ENCODE peak calls at places on chromosomes 6 and 20, in nine cellular contexts. One of them, this sample, is unnamed.

GRCh38 chr20:63494420-63495166 is 4.3 kb downstream of the EEF1A2 start:
- DNase-seq in activated gamma-delta T cell treated with anti-CD3 and anti-CD28 coated beads, Interleukin-2, amount 50 U/mL, for 16 hours: no peak
- DNase-seq in omental fat pad: no peak
- DNase-seq in stimulated activated CD4-positive, alpha-beta T cell treated with anti-CD3 and anti-CD28 coated beads, Interleukin-4, amount 100 ng/mL, for 48 hours: no peak
- DNase-seq in HFF-Myc: no peak
- DNase-seq in astrocyte of the spinal cord: no peak
- DNase-seq in progenitor cell of endocrine pancreas: peak
- DNase-seq in endothelial cell: no peak
- DNase-seq in BJ: no peak
- DNase-seq in this sample: no peak

GRCh38 chr6:111625511-111626331 is 20.0 kb upstream of the TRAF3IP2 start:
- DNase-seq in stimulated activated CD4-positive, alpha-beta T cell treated with anti-CD3 and anti-CD28 coated beads, Interleukin-4, amount 100 ng/mL, for 48 hours: no peak
- DNase-seq in endothelial cell: no peak
- DNase-seq in progenitor cell of endocrine pancreas: no peak
- DNase-seq in astrocyte of the spinal cord: peak
- DNase-seq in BJ: no peak
- DNase-seq in HFF-Myc: no peak
- DNase-seq in omental fat pad: no peak
- DNase-seq in activated gamma-delta T cell treated with anti-CD3 and anti-CD28 coated beads, Interleukin-2, amount 50 U/mL, for 16 hours: no peak
- DNase-seq in this sample: no peak

GRCh38 chr20:3092611-3093379 is 8.3 kb upstream of the AVP start:
- DNase-seq in omental fat pad: no peak
- DNase-seq in BJ: no peak
- DNase-seq in activated gamma-delta T cell treated with anti-CD3 and anti-CD28 coated beads, Interleukin-2, amount 50 U/mL, for 16 hours: no peak
- DNase-seq in endothelial cell: no peak
- DNase-seq in astrocyte of the spinal cord: no peak
- DNase-seq in progenitor cell of endocrine pancreas: no peak
- DNase-seq in HFF-Myc: no peak
- DNase-seq in stimulated activated CD4-positive, alpha-beta T cell treated with anti-CD3 and anti-CD28 coated beads, Interleukin-4, amount 100 ng/mL, for 48 hours: peak
- DNase-seq in this sample: peak

GRCh38 chr20:35199696-35200095 is 26.8 kb upstream of the MMP24 start:
- DNase-seq in stimulated activated CD4-positive, alpha-beta T cell treated with anti-CD3 and anti-CD28 coated beads, Interleukin-4, amount 100 ng/mL, for 48 hours: no peak
- DNase-seq in omental fat pad: no peak
- DNase-seq in activated gamma-delta T cell treated with anti-CD3 and anti-CD28 coated beads, Interleukin-2, amount 50 U/mL, for 16 hours: no peak
- DNase-seq in astrocyte of the spinal cord: peak
- DNase-seq in endothelial cell: no peak
- DNase-seq in BJ: no peak
- DNase-seq in HFF-Myc: no peak
- DNase-seq in progenitor cell of endocrine pancreas: no peak
- DNase-seq in this sample: no peak

GRCh38 chr6:90086517-90086916 is 192.2 kb downstream of the GJA10 start:
- DNase-seq in astrocyte of the spinal cord: no peak
- DNase-seq in progenitor cell of endocrine pancreas: no peak
- DNase-seq in BJ: no peak
- DNase-seq in endothelial cell: no peak
- DNase-seq in stimulated activated CD4-positive, alpha-beta T cell treated with anti-CD3 and anti-CD28 coated beads, Interleukin-4, amount 100 ng/mL, for 48 hours: no peak
- DNase-seq in omental fat pad: no peak
- DNase-seq in activated gamma-delta T cell treated with anti-CD3 and anti-CD28 coated beads, Interleukin-2, amount 50 U/mL, for 16 hours: no peak
- DNase-seq in HFF-Myc: no peak
- DNase-seq in this sample: no peak

GRCh38 chr6:120990866-120991265 is 343.4 kb downstream of the TBC1D32 start:
- DNase-seq in progenitor cell of endocrine pancreas: no peak
- DNase-seq in omental fat pad: no peak
- DNase-seq in stimulated activated CD4-positive, alpha-beta T cell treated with anti-CD3 and anti-CD28 coated beads, Interleukin-4, amount 100 ng/mL, for 48 hours: no peak
- DNase-seq in activated gamma-delta T cell treated with anti-CD3 and anti-CD28 coated beads, Interleukin-2, amount 50 U/mL, for 16 hours: no peak
- DNase-seq in BJ: no peak
- DNase-seq in astrocyte of the spinal cord: no peak
- DNase-seq in endothelial cell: no peak
- DNase-seq in HFF-Myc: no peak
- DNase-seq in this sample: no peak

GRCh38 chr6:137106183-137106582 is 61.4 kb upstream of the IL20RA start:
- DNase-seq in endothelial cell: no peak
- DNase-seq in activated gamma-delta T cell treated with anti-CD3 and anti-CD28 coated beads, Interleukin-2, amount 50 U/mL, for 16 hours: no peak
- DNase-seq in omental fat pad: no peak
- DNase-seq in progenitor cell of endocrine pancreas: no peak
- DNase-seq in HFF-Myc: no peak
- DNase-seq in stimulated activated CD4-positive, alpha-beta T cell treated with anti-CD3 and anti-CD28 coated beads, Interleukin-4, amount 100 ng/mL, for 48 hours: no peak
- DNase-seq in astrocyte of the spinal cord: no peak
- DNase-seq in BJ: no peak
- DNase-seq in this sample: no peak

GRCh38 chr20:59007758-59008511 is 881 bp upstream of the CTSZ start:
- DNase-seq in omental fat pad: no peak
- DNase-seq in activated gamma-delta T cell treated with anti-CD3 and anti-CD28 coated beads, Interleukin-2, amount 50 U/mL, for 16 hours: no peak
- DNase-seq in stimulated activated CD4-positive, alpha-beta T cell treated with anti-CD3 and anti-CD28 coated beads, Interleukin-4, amount 100 ng/mL, for 48 hours: no peak
- DNase-seq in astrocyte of the spinal cord: no peak
- DNase-seq in progenitor cell of endocrine pancreas: no peak
- DNase-seq in HFF-Myc: no peak
- DNase-seq in BJ: no peak
- DNase-seq in endothelial cell: no peak
- DNase-seq in this sample: no peak

GRCh38 chr20:3931664-3932063 is 42.5 kb downstream of the PANK2 start:
- DNase-seq in progenitor cell of endocrine pancreas: no peak
- DNase-seq in omental fat pad: no peak
- DNase-seq in activated gamma-delta T cell treated with anti-CD3 and anti-CD28 coated beads, Interleukin-2, amount 50 U/mL, for 16 hours: no peak
- DNase-seq in stimulated activated CD4-positive, alpha-beta T cell treated with anti-CD3 and anti-CD28 coated beads, Interleukin-4, amount 100 ng/mL, for 48 hours: no peak
- DNase-seq in BJ: no peak
- DNase-seq in endothelial cell: no peak
- DNase-seq in HFF-Myc: no peak
- DNase-seq in astrocyte of the spinal cord: no peak
- DNase-seq in this sample: no peak

GRCh38 chr6:92050216-92050615 is 1369.1 kb downstream of the EPHA7 start:
- DNase-seq in endothelial cell: no peak
- DNase-seq in omental fat pad: no peak
- DNase-seq in activated gamma-delta T cell treated with anti-CD3 and anti-CD28 coated beads, Interleukin-2, amount 50 U/mL, for 16 hours: no peak
- DNase-seq in BJ: no peak
- DNase-seq in progenitor cell of endocrine pancreas: no peak
- DNase-seq in HFF-Myc: no peak
- DNase-seq in astrocyte of the spinal cord: peak
- DNase-seq in stimulated activated CD4-positive, alpha-beta T cell treated with anti-CD3 and anti-CD28 coated beads, Interleukin-4, amount 100 ng/mL, for 48 hours: no peak
- DNase-seq in this sample: no peak

GRCh38 chr6:68038815-68039408 is 596.2 kb upstream of the ADGRB3 start:
- DNase-seq in omental fat pad: no peak
- DNase-seq in astrocyte of the spinal cord: no peak
- DNase-seq in HFF-Myc: no peak
- DNase-seq in BJ: no peak
- DNase-seq in stimulated activated CD4-positive, alpha-beta T cell treated with anti-CD3 and anti-CD28 coated beads, Interleukin-4, amount 100 ng/mL, for 48 hours: no peak
- DNase-seq in progenitor cell of endocrine pancreas: no peak
- DNase-seq in endothelial cell: no peak
- DNase-seq in activated gamma-delta T cell treated with anti-CD3 and anti-CD28 coated beads, Interleukin-2, amount 50 U/mL, for 16 hours: no peak
- DNase-seq in this sample: no peak

GRCh38 chr6:17985934-17986655 is 1.3 kb downstream of the KIF13A start:
- DNase-seq in activated gamma-delta T cell treated with anti-CD3 and anti-CD28 coated beads, Interleukin-2, amount 50 U/mL, for 16 hours: no peak
- DNase-seq in stimulated activated CD4-positive, alpha-beta T cell treated with anti-CD3 and anti-CD28 coated beads, Interleukin-4, amount 100 ng/mL, for 48 hours: no peak
- DNase-seq in omental fat pad: no peak
- DNase-seq in progenitor cell of endocrine pancreas: no peak
- DNase-seq in astrocyte of the spinal cord: no peak
- DNase-seq in endothelial cell: no peak
- DNase-seq in HFF-Myc: no peak
- DNase-seq in BJ: no peak
- DNase-seq in this sample: no peak

GRCh38 chr20:38083338-38084048 is 49.9 kb downstream of the RPRD1B start:
- DNase-seq in stimulated activated CD4-positive, alpha-beta T cell treated with anti-CD3 and anti-CD28 coated beads, Interleukin-4, amount 100 ng/mL, for 48 hours: no peak
- DNase-seq in HFF-Myc: no peak
- DNase-seq in activated gamma-delta T cell treated with anti-CD3 and anti-CD28 coated beads, Interleukin-2, amount 50 U/mL, for 16 hours: no peak
- DNase-seq in BJ: no peak
- DNase-seq in endothelial cell: no peak
- DNase-seq in progenitor cell of endocrine pancreas: no peak
- DNase-seq in omental fat pad: no peak
- DNase-seq in astrocyte of the spinal cord: peak
- DNase-seq in this sample: no peak

GRCh38 chr6:10954590-10955010 is 67.7 kb downstream of the SYCP2L start:
- DNase-seq in stimulated activated CD4-positive, alpha-beta T cell treated with anti-CD3 and anti-CD28 coated beads, Interleukin-4, amount 100 ng/mL, for 48 hours: peak
- DNase-seq in HFF-Myc: peak
- DNase-seq in progenitor cell of endocrine pancreas: peak
- DNase-seq in activated gamma-delta T cell treated with anti-CD3 and anti-CD28 coated beads, Interleukin-2, amount 50 U/mL, for 16 hours: peak
- DNase-seq in omental fat pad: peak
- DNase-seq in endothelial cell: peak
- DNase-seq in astrocyte of the spinal cord: peak
- DNase-seq in BJ: no peak
- DNase-seq in this sample: peak

GRCh38 chr6:167092672-167093339 is 30.1 kb upstream of the CCR6 start:
- DNase-seq in omental fat pad: no peak
- DNase-seq in BJ: no peak
- DNase-seq in progenitor cell of endocrine pancreas: no peak
- DNase-seq in stimulated activated CD4-positive, alpha-beta T cell treated with anti-CD3 and anti-CD28 coated beads, Interleukin-4, amount 100 ng/mL, for 48 hours: no peak
- DNase-seq in endothelial cell: no peak
- DNase-seq in HFF-Myc: no peak
- DNase-seq in astrocyte of the spinal cord: no peak
- DNase-seq in activated gamma-delta T cell treated with anti-CD3 and anti-CD28 coated beads, Interleukin-2, amount 50 U/mL, for 16 hours: no peak
- DNase-seq in this sample: no peak

GRCh38 chr6:27531772-27532459 is 59.0 kb upstream of the ZNF184 start:
- DNase-seq in progenitor cell of endocrine pancreas: no peak
- DNase-seq in astrocyte of the spinal cord: no peak
- DNase-seq in stimulated activated CD4-positive, alpha-beta T cell treated with anti-CD3 and anti-CD28 coated beads, Interleukin-4, amount 100 ng/mL, for 48 hours: no peak
- DNase-seq in BJ: no peak
- DNase-seq in HFF-Myc: no peak
- DNase-seq in endothelial cell: no peak
- DNase-seq in omental fat pad: no peak
- DNase-seq in activated gamma-delta T cell treated with anti-CD3 and anti-CD28 coated beads, Interleukin-2, amount 50 U/mL, for 16 hours: no peak
- DNase-seq in this sample: no peak

GRCh38 chr6:108002365-108003221 is 44.6 kb upstream of the SEC63 start:
- DNase-seq in BJ: no peak
- DNase-seq in progenitor cell of endocrine pancreas: no peak
- DNase-seq in astrocyte of the spinal cord: no peak
- DNase-seq in HFF-Myc: no peak
- DNase-seq in endothelial cell: no peak
- DNase-seq in omental fat pad: no peak
- DNase-seq in activated gamma-delta T cell treated with anti-CD3 and anti-CD28 coated beads, Interleukin-2, amount 50 U/mL, for 16 hours: no peak
- DNase-seq in stimulated activated CD4-positive, alpha-beta T cell treated with anti-CD3 and anti-CD28 coated beads, Interleukin-4, amount 100 ng/mL, for 48 hours: no peak
- DNase-seq in this sample: peak

GRCh38 chr6:41028618-41029486 is 10.2 kb downstream of the UNC5CL start:
- DNase-seq in omental fat pad: no peak
- DNase-seq in stimulated activated CD4-positive, alpha-beta T cell treated with anti-CD3 and anti-CD28 coated beads, Interleukin-4, amount 100 ng/mL, for 48 hours: no peak
- DNase-seq in endothelial cell: peak
- DNase-seq in progenitor cell of endocrine pancreas: no peak
- DNase-seq in BJ: no peak
- DNase-seq in astrocyte of the spinal cord: peak
- DNase-seq in activated gamma-delta T cell treated with anti-CD3 and anti-CD28 coated beads, Interleukin-2, amount 50 U/mL, for 16 hours: no peak
- DNase-seq in HFF-Myc: no peak
- DNase-seq in this sample: peak

GRCh38 chr6:2731281-2731909 is 19.3 kb downstream of the MYLK4 start:
- DNase-seq in endothelial cell: no peak
- DNase-seq in astrocyte of the spinal cord: no peak
- DNase-seq in omental fat pad: no peak
- DNase-seq in HFF-Myc: no peak
- DNase-seq in stimulated activated CD4-positive, alpha-beta T cell treated with anti-CD3 and anti-CD28 coated beads, Interleukin-4, amount 100 ng/mL, for 48 hours: no peak
- DNase-seq in BJ: no peak
- DNase-seq in activated gamma-delta T cell treated with anti-CD3 and anti-CD28 coated beads, Interleukin-2, amount 50 U/mL, for 16 hours: no peak
- DNase-seq in progenitor cell of endocrine pancreas: no peak
- DNase-seq in this sample: no peak

GRCh38 chr6:88302769-88303230 is 136.7 kb upstream of the CNR1 start:
- DNase-seq in activated gamma-delta T cell treated with anti-CD3 and anti-CD28 coated beads, Interleukin-2, amount 50 U/mL, for 16 hours: no peak
- DNase-seq in BJ: no peak
- DNase-seq in progenitor cell of endocrine pancreas: no peak
- DNase-seq in endothelial cell: no peak
- DNase-seq in omental fat pad: no peak
- DNase-seq in astrocyte of the spinal cord: peak
- DNase-seq in HFF-Myc: no peak
- DNase-seq in stimulated activated CD4-positive, alpha-beta T cell treated with anti-CD3 and anti-CD28 coated beads, Interleukin-4, amount 100 ng/mL, for 48 hours: no peak
- DNase-seq in this sample: no peak

GRCh38 chr6:21590345-21590744 is 3.2 kb upstream of the SOX4 start:
- DNase-seq in endothelial cell: no peak
- DNase-seq in BJ: no peak
- DNase-seq in HFF-Myc: no peak
- DNase-seq in progenitor cell of endocrine pancreas: no peak
- DNase-seq in activated gamma-delta T cell treated with anti-CD3 and anti-CD28 coated beads, Interleukin-2, amount 50 U/mL, for 16 hours: no peak
- DNase-seq in stimulated activated CD4-positive, alpha-beta T cell treated with anti-CD3 and anti-CD28 coated beads, Interleukin-4, amount 100 ng/mL, for 48 hours: no peak
- DNase-seq in omental fat pad: no peak
- DNase-seq in astrocyte of the spinal cord: no peak
- DNase-seq in this sample: no peak

GRCh38 chr6:137494967-137495595 is 887 bp upstream of the OLIG3 start:
- DNase-seq in BJ: no peak
- DNase-seq in stimulated activated CD4-positive, alpha-beta T cell treated with anti-CD3 and anti-CD28 coated beads, Interleukin-4, amount 100 ng/mL, for 48 hours: no peak
- DNase-seq in progenitor cell of endocrine pancreas: no peak
- DNase-seq in astrocyte of the spinal cord: peak
- DNase-seq in HFF-Myc: no peak
- DNase-seq in activated gamma-delta T cell treated with anti-CD3 and anti-CD28 coated beads, Interleukin-2, amount 50 U/mL, for 16 hours: no peak
- DNase-seq in endothelial cell: peak
- DNase-seq in omental fat pad: no peak
- DNase-seq in this sample: peak

GRCh38 chr6:152160346-152160745 is 352.9 kb downstream of the ESR1 start:
- DNase-seq in progenitor cell of endocrine pancreas: no peak
- DNase-seq in astrocyte of the spinal cord: no peak
- DNase-seq in endothelial cell: no peak
- DNase-seq in activated gamma-delta T cell treated with anti-CD3 and anti-CD28 coated beads, Interleukin-2, amount 50 U/mL, for 16 hours: no peak
- DNase-seq in omental fat pad: no peak
- DNase-seq in stimulated activated CD4-positive, alpha-beta T cell treated with anti-CD3 and anti-CD28 coated beads, Interleukin-4, amount 100 ng/mL, for 48 hours: no peak
- DNase-seq in HFF-Myc: no peak
- DNase-seq in BJ: no peak
- DNase-seq in this sample: no peak

GRCh38 chr20:49937023-49937929 is 1.1 kb downstream of the RNF114 start:
- DNase-seq in BJ: no peak
- DNase-seq in omental fat pad: no peak
- DNase-seq in progenitor cell of endocrine pancreas: no peak
- DNase-seq in activated gamma-delta T cell treated with anti-CD3 and anti-CD28 coated beads, Interleukin-2, amount 50 U/mL, for 16 hours: no peak
- DNase-seq in endothelial cell: no peak
- DNase-seq in HFF-Myc: no peak
- DNase-seq in stimulated activated CD4-positive, alpha-beta T cell treated with anti-CD3 and anti-CD28 coated beads, Interleukin-4, amount 100 ng/mL, for 48 hours: no peak
- DNase-seq in astrocyte of the spinal cord: no peak
- DNase-seq in this sample: no peak

GRCh38 chr6:49815166-49815565 is 28.1 kb upstream of the PGK2 start:
- DNase-seq in activated gamma-delta T cell treated with anti-CD3 and anti-CD28 coated beads, Interleukin-2, amount 50 U/mL, for 16 hours: no peak
- DNase-seq in omental fat pad: no peak
- DNase-seq in endothelial cell: no peak
- DNase-seq in HFF-Myc: no peak
- DNase-seq in progenitor cell of endocrine pancreas: no peak
- DNase-seq in BJ: no peak
- DNase-seq in stimulated activated CD4-positive, alpha-beta T cell treated with anti-CD3 and anti-CD28 coated beads, Interleukin-4, amount 100 ng/mL, for 48 hours: no peak
- DNase-seq in astrocyte of the spinal cord: no peak
- DNase-seq in this sample: no peak